ENCODE peak calls at places on chromosomes 13 and 19, in six cellular contexts. One of them, this sample, is unnamed.

GRCh38 chr13:114161644-114162532 is 17.2 kb upstream of the CFAP97D2 start:
- DNase-seq in prostate gland: no peak
- DNase-seq in K562: no peak
- DNase-seq in stomach: peak; percentile 59
- DNase-seq in breast epithelium: peak; percentile 50
- DNase-seq in HepG2: peak; percentile 63
- DNase-seq in this sample: no peak

GRCh38 chr13:27034678-27035111 is 136.9 kb downstream of the USP12 start:
- DNase-seq in HepG2: no peak
- DNase-seq in breast epithelium: no peak
- DNase-seq in prostate gland: no peak
- DNase-seq in stomach: no peak
- DNase-seq in K562: no peak
- DNase-seq in this sample: no peak

GRCh38 chr19:4870025-4870700 is 2.7 kb upstream of the PLIN3 start:
- DNase-seq in breast epithelium: no peak
- DNase-seq in stomach: peak; percentile 42
- DNase-seq in K562: peak; percentile 78
- DNase-seq in prostate gland: no peak
- DNase-seq in HepG2: peak; percentile 98
- DNase-seq in this sample: peak; percentile 68

GRCh38 chr19:17402982-17403855 is 2.2 kb downstream of the BST2 start:
- DNase-seq in prostate gland: no peak
- DNase-seq in stomach: no peak
- DNase-seq in breast epithelium: no peak
- DNase-seq in HepG2: no peak
- DNase-seq in K562: peak; percentile 97
- DNase-seq in this sample: peak; percentile 36

GRCh38 chr13:77168232-77168631 is 141.3 kb upstream of the FBXL3 start:
- DNase-seq in stomach: no peak
- DNase-seq in K562: no peak
- DNase-seq in HepG2: no peak
- DNase-seq in prostate gland: no peak
- DNase-seq in breast epithelium: no peak
- DNase-seq in this sample: no peak

GRCh38 chr19:18762125-18763023 is 28.7 kb downstream of the COMP start:
- DNase-seq in HepG2: peak; percentile 63
- DNase-seq in K562: no peak
- DNase-seq in breast epithelium: peak; percentile 95
- DNase-seq in stomach: peak; percentile 98
- DNase-seq in prostate gland: peak; percentile 93
- DNase-seq in this sample: peak; percentile 93

GRCh38 chr13:23889598-23890224 is 511 bp upstream of the MIPEP start:
- DNase-seq in K562: no peak
- DNase-seq in breast epithelium: no peak
- DNase-seq in HepG2: no peak
- DNase-seq in prostate gland: no peak
- DNase-seq in stomach: no peak
- DNase-seq in this sample: no peak

GRCh38 chr13:64446372-64446771 is 2783.8 kb downstream of the PCDH9 start:
- DNase-seq in HepG2: no peak
- DNase-seq in prostate gland: no peak
- DNase-seq in stomach: no peak
- DNase-seq in K562: no peak
- DNase-seq in breast epithelium: no peak
- DNase-seq in this sample: no peak

GRCh38 chr13:95267662-95268369 is 33.4 kb downstream of the ABCC4 start:
- DNase-seq in stomach: peak; percentile 33
- DNase-seq in HepG2: peak; percentile 45
- DNase-seq in breast epithelium: no peak
- DNase-seq in K562: no peak
- DNase-seq in prostate gland: peak; percentile 61
- DNase-seq in this sample: no peak

GRCh38 chr13:63208811-63209210 is 1793.2 kb upstream of the PCDH20 start:
- DNase-seq in prostate gland: no peak
- DNase-seq in K562: no peak
- DNase-seq in breast epithelium: no peak
- DNase-seq in HepG2: no peak
- DNase-seq in stomach: no peak
- DNase-seq in this sample: no peak

GRCh38 chr13:20901668-20902437 is 693 bp downstream of the XPO4 start:
- DNase-seq in prostate gland: no peak
- DNase-seq in breast epithelium: no peak
- DNase-seq in K562: peak; percentile 16
- DNase-seq in HepG2: peak; percentile 54
- DNase-seq in stomach: no peak
- DNase-seq in this sample: peak; percentile 34

GRCh38 chr19:11066326-11066725 is 22.9 kb upstream of the LDLR start:
- DNase-seq in breast epithelium: no peak
- DNase-seq in HepG2: no peak
- DNase-seq in prostate gland: no peak
- DNase-seq in K562: no peak
- DNase-seq in stomach: no peak
- DNase-seq in this sample: no peak

GRCh38 chr19:17779281-17779930 is 15.5 kb upstream of the B3GNT3 start:
- DNase-seq in stomach: no peak
- DNase-seq in K562: peak; percentile 85
- DNase-seq in HepG2: no peak
- DNase-seq in breast epithelium: peak; percentile 38
- DNase-seq in prostate gland: no peak
- DNase-seq in this sample: no peak

GRCh38 chr13:114067381-114067885 is 65.0 kb downstream of the RASA3 start:
- DNase-seq in prostate gland: no peak
- DNase-seq in K562: no peak
- DNase-seq in stomach: no peak
- DNase-seq in breast epithelium: no peak
- DNase-seq in HepG2: no peak
- DNase-seq in this sample: no peak

GRCh38 chr19:49820125-49820524 is 2.0 kb downstream of the MED25 start:
- DNase-seq in breast epithelium: no peak
- DNase-seq in K562: no peak
- DNase-seq in prostate gland: no peak
- DNase-seq in stomach: peak; percentile 47
- DNase-seq in HepG2: no peak
- DNase-seq in this sample: no peak
- TF ChIP-seq POLR2A in breast epithelium: no peak
- TF ChIP-seq POLR2A in K562: no peak
- TF ChIP-seq POLR2A in prostate gland: no peak
- TF ChIP-seq POLR2A in stomach: no peak
- TF ChIP-seq POLR2A in HepG2: no peak
- TF ChIP-seq POLR2A in this sample: no peak

GRCh38 chr19:1387684-1388636 is 4.3 kb downstream of the NDUFS7 start:
- DNase-seq in K562: no peak
- DNase-seq in prostate gland: no peak
- DNase-seq in breast epithelium: no peak
- DNase-seq in stomach: no peak
- DNase-seq in HepG2: no peak
- DNase-seq in this sample: no peak
- TF ChIP-seq POLR2AphosphoS5 in K562: no peak
- TF ChIP-seq POLR2AphosphoS5 in prostate gland: no peak
- TF ChIP-seq POLR2AphosphoS5 in breast epithelium: no peak
- TF ChIP-seq POLR2AphosphoS5 in stomach: no peak
- TF ChIP-seq POLR2AphosphoS5 in HepG2: no peak
- TF ChIP-seq POLR2AphosphoS5 in this sample: no peak

GRCh38 chr13:99066219-99066618 is 88.4 kb upstream of the DOCK9 start:
- DNase-seq in prostate gland: no peak
- DNase-seq in breast epithelium: no peak
- DNase-seq in K562: no peak
- DNase-seq in stomach: no peak
- DNase-seq in HepG2: no peak
- DNase-seq in this sample: no peak
- H3K27ac ChIP-seq in prostate gland: no peak overlapping the region
- H3K27ac ChIP-seq in breast epithelium: no peak overlapping the region
- H3K27ac ChIP-seq in K562: no peak overlapping the region
- H3K27ac ChIP-seq in stomach: peak overlapping the region; percentile 48
- H3K27ac ChIP-seq in HepG2: no peak overlapping the region
- H3K27ac ChIP-seq in this sample: no peak overlapping the region

GRCh38 chr19:48752511-48753365 is at the start of gene FUT1:
- DNase-seq in breast epithelium: peak; percentile 88
- DNase-seq in prostate gland: peak; percentile 89
- DNase-seq in K562: peak; percentile 61
- DNase-seq in stomach: peak; percentile 95
- DNase-seq in HepG2: no peak
- DNase-seq in this sample: peak; percentile 93
- TF ChIP-seq POLR2A in breast epithelium: no peak
- TF ChIP-seq POLR2A in prostate gland: peak; percentile 59
- TF ChIP-seq POLR2A in K562: no peak
- TF ChIP-seq POLR2A in stomach: peak; percentile 68
- TF ChIP-seq POLR2A in HepG2: no peak
- TF ChIP-seq POLR2A in this sample: peak; percentile 50

GRCh38 chr19:29448046-29448445 is 77.7 kb upstream of the VSTM2B start:
- DNase-seq in HepG2: no peak
- DNase-seq in prostate gland: no peak
- DNase-seq in stomach: no peak
- DNase-seq in breast epithelium: no peak
- DNase-seq in K562: no peak
- DNase-seq in this sample: no peak
- TF ChIP-seq POLR2AphosphoS5 in HepG2: no peak
- TF ChIP-seq POLR2AphosphoS5 in prostate gland: no peak
- TF ChIP-seq POLR2AphosphoS5 in stomach: no peak
- TF ChIP-seq POLR2AphosphoS5 in breast epithelium: no peak
- TF ChIP-seq POLR2AphosphoS5 in K562: no peak
- TF ChIP-seq POLR2AphosphoS5 in this sample: no peak

DNA sequence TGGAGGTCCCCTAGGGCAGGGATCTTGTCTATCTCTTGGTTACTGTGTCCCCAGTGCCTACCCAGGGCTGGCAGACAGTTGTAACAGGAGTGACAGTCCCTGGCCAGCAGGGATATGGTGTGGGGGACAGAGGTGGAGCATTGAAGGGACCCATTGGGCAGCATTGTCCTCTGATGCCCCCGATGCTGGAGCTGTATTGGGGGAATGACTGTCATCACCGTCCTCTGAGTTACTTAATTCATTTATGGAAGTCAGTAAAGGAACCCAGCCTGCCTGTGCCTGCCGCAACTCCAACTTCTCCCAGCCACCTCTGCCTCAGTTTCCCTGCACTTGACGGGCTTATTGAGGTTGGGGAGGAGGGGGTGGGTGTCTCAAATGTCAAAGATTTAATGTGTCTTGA is 1.1 kb upstream of the KLF2 start:
- DNase-seq in K562: no peak
- DNase-seq in HepG2: no peak
- DNase-seq in prostate gland: no peak
- DNase-seq in stomach: no peak
- DNase-seq in breast epithelium: no peak
- DNase-seq in this sample: no peak
- H3K27ac ChIP-seq in K562: no peak overlapping the region
- H3K27ac ChIP-seq in HepG2: no peak overlapping the region
- H3K27ac ChIP-seq in prostate gland: no peak overlapping the region
- H3K27ac ChIP-seq in stomach: peak overlapping the region; percentile 94
- H3K27ac ChIP-seq in breast epithelium: peak overlapping the region; percentile 98
- H3K27ac ChIP-seq in this sample: peak overlapping the region; percentile 97

GRCh38 chr19:2575734-2576481 is 100.0 kb downstream of the GADD45B start:
- DNase-seq in K562: no peak
- DNase-seq in HepG2: peak; percentile 79
- DNase-seq in breast epithelium: peak; percentile 70
- DNase-seq in stomach: peak; percentile 66
- DNase-seq in prostate gland: no peak
- DNase-seq in this sample: no peak

GRCh38 chr19:2578391-2578826 is 102.5 kb downstream of the GADD45B start:
- DNase-seq in breast epithelium: peak; percentile 40
- DNase-seq in prostate gland: peak; percentile 55
- DNase-seq in stomach: peak; percentile 55
- DNase-seq in K562: no peak
- DNase-seq in HepG2: no peak
- DNase-seq in this sample: no peak

GRCh38 chr19:2579678-2580280 is 103.9 kb downstream of the GADD45B start:
- DNase-seq in prostate gland: no peak
- DNase-seq in HepG2: no peak
- DNase-seq in stomach: no peak
- DNase-seq in K562: no peak
- DNase-seq in breast epithelium: no peak
- DNase-seq in this sample: no peak

GRCh38 chr19:2577722-2578335 is 101.9 kb downstream of the GADD45B start:
- DNase-seq in HepG2: no peak
- DNase-seq in K562: no peak
- DNase-seq in prostate gland: no peak
- DNase-seq in breast epithelium: no peak
- DNase-seq in stomach: no peak
- DNase-seq in this sample: no peak

DNA sequence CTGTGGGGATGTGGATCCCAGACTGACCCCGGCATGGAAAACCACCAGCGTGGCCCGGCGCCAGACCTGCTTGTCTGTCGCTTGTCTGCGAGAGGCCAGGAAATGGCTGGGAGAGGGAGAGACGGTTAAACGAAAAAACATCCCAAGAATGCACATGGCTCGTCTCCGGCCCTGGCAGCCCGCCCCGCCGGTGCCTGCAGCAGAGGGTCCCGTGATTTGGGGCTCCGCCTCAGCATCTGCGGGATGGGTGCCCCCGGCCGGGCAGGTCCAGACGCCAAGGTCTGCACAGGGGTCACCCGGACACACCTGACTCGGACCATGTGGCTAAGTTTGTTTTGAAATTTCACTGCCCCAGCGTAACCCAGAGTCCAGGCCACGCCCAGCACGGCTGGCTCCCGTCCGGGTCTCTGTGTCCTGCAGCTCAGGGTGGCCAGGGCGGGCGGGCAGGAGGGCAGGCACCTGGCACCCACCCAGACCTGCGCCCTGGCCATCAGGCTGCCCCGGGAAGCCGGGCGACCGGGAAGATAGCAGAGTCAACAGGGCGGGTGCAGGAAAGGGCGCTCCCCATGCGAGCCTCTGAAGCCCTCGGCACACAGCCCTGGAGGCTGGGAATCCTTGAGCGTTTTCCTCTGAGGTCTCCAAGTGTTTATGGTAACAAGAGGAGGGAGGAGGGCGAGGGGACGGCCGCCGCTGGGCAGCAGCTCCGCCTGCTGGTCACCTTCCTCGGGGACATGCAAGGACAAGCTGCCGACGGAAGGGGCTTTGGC is 103.2 kb downstream of the GADD45B start:
- DNase-seq in HepG2: peak; percentile 90
- DNase-seq in K562: peak; percentile 72
- DNase-seq in stomach: peak; percentile 96
- DNase-seq in prostate gland: peak; percentile 91
- DNase-seq in breast epithelium: peak; percentile 89
- DNase-seq in this sample: peak; percentile 95
- TF ChIP-seq POLR2A in HepG2: peak; percentile 59
- TF ChIP-seq POLR2A in K562: no peak
- TF ChIP-seq POLR2A in stomach: no peak
- TF ChIP-seq POLR2A in prostate gland: no peak
- TF ChIP-seq POLR2A in breast epithelium: no peak
- TF ChIP-seq POLR2A in this sample: no peak

GRCh38 chr19:55206664-55207500 is 2.4 kb downstream of the PTPRH start:
- DNase-seq in K562: peak; percentile 97
- DNase-seq in HepG2: peak; percentile 93
- DNase-seq in stomach: peak; percentile 88
- DNase-seq in prostate gland: no peak
- DNase-seq in breast epithelium: peak; percentile 38
- DNase-seq in this sample: peak; percentile 67
- TF ChIP-seq POLR2AphosphoS5 in K562: no peak
- TF ChIP-seq POLR2AphosphoS5 in HepG2: peak; percentile 84
- TF ChIP-seq POLR2AphosphoS5 in stomach: peak; percentile 92
- TF ChIP-seq POLR2AphosphoS5 in prostate gland: no peak
- TF ChIP-seq POLR2AphosphoS5 in breast epithelium: no peak
- TF ChIP-seq POLR2AphosphoS5 in this sample: no peak